ENCODE peak calls at places on chromosomes 2 and 18, in nine cellular contexts. G, W, Y, J, K, Z, I, B and N are unnamed samples.

GRCh38 chr18:35289293-35290069 is 548 bp downstream of the ZSCAN30 start:
- DNase-seq in G (no peak), W (no peak), Y (peak; percentile 16), J (no peak), K (no peak), Z (no peak), I (peak; percentile 26), B (peak; percentile 1), N (peak; percentile 27)

GRCh38 chr2:133123912-133124311 is 444.4 kb downstream of the NCKAP5 start:
- DNase-seq in G (no peak), W (no peak), Y (no peak), J (no peak), K (no peak), Z (no peak), I (no peak), B (no peak), N (no peak)

GRCh38 chr2:75788925-75789324 is 78.2 kb upstream of the GCFC2 start:
- DNase-seq in G (no peak), W (no peak), Y (no peak), J (no peak), K (no peak), Z (no peak), I (no peak), B (no peak), N (no peak)

GRCh38 chr2:106294182-106294581 is 100.1 kb upstream of the UXS1 start:
- DNase-seq in G (no peak), W (no peak), Y (no peak), J (no peak), K (no peak), Z (no peak), I (no peak), B (no peak), N (no peak)

GRCh38 chr2:26430826-26431225 is 29.1 kb downstream of the DRC1 start:
- DNase-seq in G (no peak), W (no peak), Y (peak; percentile 29), J (no peak), K (no peak), Z (no peak), I (no peak), B (no peak), N (no peak)

GRCh38 chr2:119888673-119889072 is 124.2 kb upstream of the EPB41L5 start:
- DNase-seq in G (no peak), W (peak; percentile 63), Y (peak; percentile 64), J (no peak), K (peak; percentile 63), Z (no peak), I (no peak), B (no peak), N (no peak)

GRCh38 chr18:13302611-13303267 is 84.2 kb downstream of the LDLRAD4 start:
- DNase-seq in G (no peak), W (no peak), Y (no peak), J (no peak), K (no peak), Z (no peak), I (no peak), B (no peak), N (no peak)

GRCh38 chr2:180873219-180873618 is 107.2 kb upstream of the UBE2E3 start:
- DNase-seq in G (no peak), W (no peak), Y (no peak), J (no peak), K (no peak), Z (no peak), I (no peak), B (no peak), N (no peak)

GRCh38 chr18:34544930-34545329 is 165.2 kb upstream of the DTNA start:
- DNase-seq in G (no peak), W (no peak), Y (no peak), J (no peak), K (no peak), Z (no peak), I (no peak), B (no peak), N (no peak)

GRCh38 chr2:45353879-45354278 is 257.2 kb downstream of the SRBD1 start:
- DNase-seq in G (no peak), W (peak; percentile 75), Y (peak; percentile 88), J (no peak), K (peak; percentile 90), Z (no peak), I (no peak), B (no peak), N (peak; percentile 1)

GRCh38 chr2:38375711-38376345 is 1.2 kb downstream of the ATL2 start:
- DNase-seq in G (no peak), W (no peak), Y (no peak), J (no peak), K (no peak), Z (no peak), I (peak; percentile 41), B (no peak), N (no peak)

GRCh38 chr2:28389399-28390240 is 3.0 kb upstream of the FOSL2 start:
- DNase-seq in G (peak; percentile 85), W (no peak), Y (no peak), J (no peak), K (no peak), Z (no peak), I (no peak), B (peak; percentile 77), N (no peak)

GRCh38 chr2:32963941-32964340 is 17.2 kb downstream of the LTBP1 start:
- DNase-seq in G (no peak), W (no peak), Y (peak; percentile 65), J (no peak), K (no peak), Z (no peak), I (no peak), B (no peak), N (no peak)

GRCh38 chr2:28564346-28564745 is 68.5 kb downstream of the PLB1 start:
- DNase-seq in G (no peak), W (no peak), Y (no peak), J (no peak), K (no peak), Z (no peak), I (no peak), B (no peak), N (no peak)

GRCh38 chr2:43284967-43285366 is 58.6 kb upstream of the ZFP36L2 start:
- DNase-seq in G (no peak), W (no peak), Y (no peak), J (no peak), K (no peak), Z (no peak), I (no peak), B (no peak), N (no peak)

DNA sequence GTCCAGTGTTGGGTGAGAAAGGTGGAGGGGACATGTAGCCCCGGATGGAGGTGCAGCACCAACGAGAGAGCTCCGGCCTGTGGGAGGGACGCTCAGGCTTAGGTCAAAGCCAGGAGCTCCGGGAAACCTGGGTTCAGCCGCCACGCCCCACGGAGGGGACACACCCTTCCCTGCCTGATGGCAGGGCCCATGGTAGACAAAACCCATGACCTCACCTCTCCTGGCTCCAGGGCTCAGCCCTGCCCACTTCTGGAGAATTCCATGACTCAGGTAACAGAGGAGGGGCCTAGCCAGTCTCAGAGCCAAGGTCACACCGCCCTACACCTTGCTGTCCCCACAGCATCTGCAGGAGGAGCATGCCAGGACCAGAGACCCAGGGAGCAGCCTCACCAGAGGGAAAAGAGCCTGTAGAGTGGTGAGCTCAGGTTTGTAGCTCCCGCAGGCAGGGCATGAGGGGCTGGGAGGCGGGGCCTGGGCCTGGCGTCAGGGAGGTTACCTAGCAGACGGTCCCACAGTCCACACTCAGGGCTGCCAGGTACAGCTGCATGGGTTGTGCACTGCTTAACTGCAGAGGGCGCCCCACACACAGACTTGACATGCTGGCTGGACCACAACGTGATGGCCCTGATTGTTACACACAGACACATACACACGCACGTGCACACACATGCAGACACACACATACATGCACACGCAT is 70.8 kb upstream of the SMAD7 start:
- DNase-seq in G (peak; percentile 97), W (no peak), Y (peak; percentile 14), J (peak; percentile 77), K (no peak), Z (peak; percentile 15), I (peak; percentile 86), B (peak; percentile 41), N (peak; percentile 70)
- TF ChIP-seq CTCF in G (peak; percentile 81), W (peak; percentile 44), Y (peak; percentile 66), J (no peak), K (peak; percentile 50), Z (peak; percentile 37), I (peak; percentile 44), B (peak; percentile 58), N (peak; percentile 51)

GRCh38 chr2:240861547-240861946 is 7.1 kb upstream of the AGXT start:
- DNase-seq in G (no peak), W (no peak), Y (no peak), J (no peak), K (no peak), Z (no peak), I (no peak), B (no peak), N (no peak)
- TF ChIP-seq CTCF in G (no peak), W (no peak), Y (no peak), J (no peak), K (no peak), Z (no peak), I (no peak), B (no peak), N (no peak)

GRCh38 chr2:170375192-170375591 is 197.2 kb downstream of the MYO3B start:
- DNase-seq in G (no peak), W (no peak), Y (no peak), J (no peak), K (no peak), Z (no peak), I (no peak), B (no peak), N (no peak)

GRCh38 chr2:170380267-170380666 is 202.3 kb downstream of the MYO3B start:
- DNase-seq in G (no peak), W (no peak), Y (no peak), J (no peak), K (no peak), Z (no peak), I (no peak), B (no peak), N (no peak)

GRCh38 chr2:170381678-170382077 is 203.7 kb downstream of the MYO3B start:
- DNase-seq in G (no peak), W (no peak), Y (no peak), J (no peak), K (no peak), Z (no peak), I (no peak), B (no peak), N (no peak)

DNA sequence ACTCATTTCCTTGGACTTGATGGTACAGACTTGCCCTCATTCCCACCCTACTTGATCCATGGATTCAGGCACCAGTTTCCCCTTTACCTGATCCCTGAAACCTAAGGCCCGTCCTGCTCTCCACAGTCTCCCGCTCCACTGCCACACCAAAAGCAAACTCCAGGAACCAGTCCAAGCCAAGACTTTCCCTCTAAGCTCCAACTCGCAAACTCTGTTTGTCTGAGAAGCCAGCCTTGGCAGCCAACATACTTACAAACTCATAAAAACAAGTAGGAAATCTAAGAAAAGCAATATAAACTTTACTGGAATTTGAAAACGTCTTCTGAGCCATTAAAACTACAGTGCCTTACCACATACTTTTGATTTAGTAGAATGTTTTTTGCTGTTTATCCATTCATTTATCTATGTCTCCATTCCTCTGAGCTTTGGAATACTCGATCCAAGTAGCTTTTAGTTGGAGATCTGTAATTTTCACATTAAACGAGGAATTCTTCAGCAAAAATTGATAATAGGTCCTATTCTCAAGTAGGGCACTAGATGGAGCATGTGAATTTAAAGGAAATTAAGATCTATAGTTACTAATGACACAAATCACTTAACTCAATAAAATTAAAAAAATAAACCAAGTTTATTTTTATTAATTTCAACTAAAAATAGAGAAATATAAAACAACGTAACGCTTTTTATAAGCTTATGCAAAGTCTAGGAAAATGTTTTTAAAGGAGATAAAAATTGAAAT is 199.7 kb downstream of the MYO3B start:
- DNase-seq in G (no peak), W (no peak), Y (no peak), J (no peak), K (no peak), Z (no peak), I (no peak), B (no peak), N (no peak)
- TF ChIP-seq CTCF in G (peak; percentile 61), W (peak; percentile 16), Y (peak; percentile 36), J (no peak), K (no peak), Z (no peak), I (no peak), B (no peak), N (no peak)

GRCh38 chr2:238685713-238686112 is 162.2 kb upstream of the TWIST2 start:
- DNase-seq in G (peak; percentile 66), W (no peak), Y (no peak), J (no peak), K (no peak), Z (no peak), I (peak; percentile 57), B (no peak), N (no peak)
- TF ChIP-seq CTCF in G (peak; percentile 64), W (peak; percentile 6), Y (peak; percentile 32), J (no peak), K (no peak), Z (no peak), I (peak; percentile 24), B (no peak), N (no peak)